ENCODE peak calls at places on chromosomes 11 and 22, in six cellular contexts. One of them, this sample, is unnamed.

GRCh38 chr22:46625113-46625842 is 5.1 kb downstream of the GRAMD4 start:
- DNase-seq in activated naive CD8-positive, alpha-beta T cell treated with anti-CD3 and anti-CD28 coated beads, Interleukin-2, amount 50 U/mL, for 24 hours: no peak
- DNase-seq in stimulated activated CD4-positive, alpha-beta T cell treated with anti-CD3 and anti-CD28 coated beads, TNF-alpha, amount 100 ng/mL, for 4 hours: no peak
- DNase-seq in LHCN-M2: no peak
- DNase-seq in lung: no peak
- DNase-seq in sigmoid colon: peak; percentile 59
- DNase-seq in this sample: no peak

GRCh38 chr11:47616726-47617416 is 22.7 kb upstream of the C1QTNF4 start:
- DNase-seq in stimulated activated CD4-positive, alpha-beta T cell treated with anti-CD3 and anti-CD28 coated beads, TNF-alpha, amount 100 ng/mL, for 4 hours: no peak
- DNase-seq in sigmoid colon: peak; percentile 71
- DNase-seq in lung: peak; percentile 35
- DNase-seq in activated naive CD8-positive, alpha-beta T cell treated with anti-CD3 and anti-CD28 coated beads, Interleukin-2, amount 50 U/mL, for 24 hours: no peak
- DNase-seq in LHCN-M2: peak; percentile 76
- DNase-seq in this sample: no peak

GRCh38 chr11:122692444-122692843 is 36.9 kb downstream of the UBASH3B start:
- DNase-seq in lung: no peak
- DNase-seq in stimulated activated CD4-positive, alpha-beta T cell treated with anti-CD3 and anti-CD28 coated beads, TNF-alpha, amount 100 ng/mL, for 4 hours: no peak
- DNase-seq in LHCN-M2: no peak
- DNase-seq in sigmoid colon: no peak
- DNase-seq in activated naive CD8-positive, alpha-beta T cell treated with anti-CD3 and anti-CD28 coated beads, Interleukin-2, amount 50 U/mL, for 24 hours: no peak
- DNase-seq in this sample: no peak

GRCh38 chr22:50031189-50032091 is 18.9 kb upstream of the IL17REL start:
- DNase-seq in activated naive CD8-positive, alpha-beta T cell treated with anti-CD3 and anti-CD28 coated beads, Interleukin-2, amount 50 U/mL, for 24 hours: no peak
- DNase-seq in LHCN-M2: no peak
- DNase-seq in sigmoid colon: peak; percentile 62
- DNase-seq in lung: no peak
- DNase-seq in stimulated activated CD4-positive, alpha-beta T cell treated with anti-CD3 and anti-CD28 coated beads, TNF-alpha, amount 100 ng/mL, for 4 hours: no peak
- DNase-seq in this sample: peak; percentile 77

GRCh38 chr11:60925685-60926267 is 1.5 kb downstream of the TMEM132A start:
- DNase-seq in LHCN-M2: peak; percentile 29
- DNase-seq in sigmoid colon: no peak
- DNase-seq in stimulated activated CD4-positive, alpha-beta T cell treated with anti-CD3 and anti-CD28 coated beads, TNF-alpha, amount 100 ng/mL, for 4 hours: no peak
- DNase-seq in lung: no peak
- DNase-seq in activated naive CD8-positive, alpha-beta T cell treated with anti-CD3 and anti-CD28 coated beads, Interleukin-2, amount 50 U/mL, for 24 hours: no peak
- DNase-seq in this sample: peak; percentile 70

GRCh38 chr22:31618057-31618456 is 44.0 kb downstream of the PISD start:
- DNase-seq in sigmoid colon: no peak
- DNase-seq in stimulated activated CD4-positive, alpha-beta T cell treated with anti-CD3 and anti-CD28 coated beads, TNF-alpha, amount 100 ng/mL, for 4 hours: no peak
- DNase-seq in lung: no peak
- DNase-seq in activated naive CD8-positive, alpha-beta T cell treated with anti-CD3 and anti-CD28 coated beads, Interleukin-2, amount 50 U/mL, for 24 hours: no peak
- DNase-seq in LHCN-M2: no peak
- DNase-seq in this sample: no peak

GRCh38 chr11:557328-558132 is 3.0 kb downstream of the LMNTD2 start:
- DNase-seq in stimulated activated CD4-positive, alpha-beta T cell treated with anti-CD3 and anti-CD28 coated beads, TNF-alpha, amount 100 ng/mL, for 4 hours: no peak
- DNase-seq in sigmoid colon: no peak
- DNase-seq in LHCN-M2: no peak
- DNase-seq in activated naive CD8-positive, alpha-beta T cell treated with anti-CD3 and anti-CD28 coated beads, Interleukin-2, amount 50 U/mL, for 24 hours: no peak
- DNase-seq in lung: no peak
- DNase-seq in this sample: no peak

GRCh38 chr11:9664276-9665171 is 647 bp downstream of the SWAP70 start:
- DNase-seq in lung: peak; percentile 52
- DNase-seq in stimulated activated CD4-positive, alpha-beta T cell treated with anti-CD3 and anti-CD28 coated beads, TNF-alpha, amount 100 ng/mL, for 4 hours: no peak
- DNase-seq in sigmoid colon: peak; percentile 65
- DNase-seq in activated naive CD8-positive, alpha-beta T cell treated with anti-CD3 and anti-CD28 coated beads, Interleukin-2, amount 50 U/mL, for 24 hours: peak; percentile 20
- DNase-seq in LHCN-M2: peak; percentile 55
- DNase-seq in this sample: peak; percentile 95

GRCh38 chr11:117010808-117011540 is 87.3 kb downstream of the SIK3 start:
- DNase-seq in sigmoid colon: no peak
- DNase-seq in lung: no peak
- DNase-seq in activated naive CD8-positive, alpha-beta T cell treated with anti-CD3 and anti-CD28 coated beads, Interleukin-2, amount 50 U/mL, for 24 hours: no peak
- DNase-seq in stimulated activated CD4-positive, alpha-beta T cell treated with anti-CD3 and anti-CD28 coated beads, TNF-alpha, amount 100 ng/mL, for 4 hours: no peak
- DNase-seq in LHCN-M2: peak; percentile 96
- DNase-seq in this sample: no peak

GRCh38 chr22:37233751-37234631 is 10.1 kb downstream of the RAC2 start:
- DNase-seq in LHCN-M2: no peak
- DNase-seq in activated naive CD8-positive, alpha-beta T cell treated with anti-CD3 and anti-CD28 coated beads, Interleukin-2, amount 50 U/mL, for 24 hours: no peak
- DNase-seq in sigmoid colon: no peak
- DNase-seq in lung: no peak
- DNase-seq in stimulated activated CD4-positive, alpha-beta T cell treated with anti-CD3 and anti-CD28 coated beads, TNF-alpha, amount 100 ng/mL, for 4 hours: no peak
- DNase-seq in this sample: peak; percentile 79

GRCh38 chr22:44309137-44309536 is 3.6 kb downstream of the SHISAL1 start:
- DNase-seq in LHCN-M2: peak; percentile 95
- DNase-seq in activated naive CD8-positive, alpha-beta T cell treated with anti-CD3 and anti-CD28 coated beads, Interleukin-2, amount 50 U/mL, for 24 hours: no peak
- DNase-seq in sigmoid colon: peak; percentile 84
- DNase-seq in lung: peak; percentile 42
- DNase-seq in stimulated activated CD4-positive, alpha-beta T cell treated with anti-CD3 and anti-CD28 coated beads, TNF-alpha, amount 100 ng/mL, for 4 hours: no peak
- DNase-seq in this sample: no peak

GRCh38 chr11:7501894-7502293 is 11.9 kb upstream of the PPFIBP2 start:
- DNase-seq in sigmoid colon: no peak
- DNase-seq in LHCN-M2: no peak
- DNase-seq in activated naive CD8-positive, alpha-beta T cell treated with anti-CD3 and anti-CD28 coated beads, Interleukin-2, amount 50 U/mL, for 24 hours: no peak
- DNase-seq in lung: no peak
- DNase-seq in stimulated activated CD4-positive, alpha-beta T cell treated with anti-CD3 and anti-CD28 coated beads, TNF-alpha, amount 100 ng/mL, for 4 hours: no peak
- DNase-seq in this sample: no peak

GRCh38 chr11:113906038-113906437 is 1.4 kb downstream of the HTR3B start:
- DNase-seq in activated naive CD8-positive, alpha-beta T cell treated with anti-CD3 and anti-CD28 coated beads, Interleukin-2, amount 50 U/mL, for 24 hours: no peak
- DNase-seq in lung: no peak
- DNase-seq in sigmoid colon: no peak
- DNase-seq in LHCN-M2: peak; percentile 34
- DNase-seq in stimulated activated CD4-positive, alpha-beta T cell treated with anti-CD3 and anti-CD28 coated beads, TNF-alpha, amount 100 ng/mL, for 4 hours: no peak
- DNase-seq in this sample: no peak

GRCh38 chr11:76013526-76013925 is 192.8 kb downstream of the WNT11 start:
- DNase-seq in activated naive CD8-positive, alpha-beta T cell treated with anti-CD3 and anti-CD28 coated beads, Interleukin-2, amount 50 U/mL, for 24 hours: no peak
- DNase-seq in stimulated activated CD4-positive, alpha-beta T cell treated with anti-CD3 and anti-CD28 coated beads, TNF-alpha, amount 100 ng/mL, for 4 hours: no peak
- DNase-seq in LHCN-M2: no peak
- DNase-seq in sigmoid colon: no peak
- DNase-seq in lung: no peak
- DNase-seq in this sample: no peak

GRCh38 chr11:27968461-27968860 is 139.5 kb downstream of the KIF18A start:
- DNase-seq in lung: no peak
- DNase-seq in activated naive CD8-positive, alpha-beta T cell treated with anti-CD3 and anti-CD28 coated beads, Interleukin-2, amount 50 U/mL, for 24 hours: no peak
- DNase-seq in stimulated activated CD4-positive, alpha-beta T cell treated with anti-CD3 and anti-CD28 coated beads, TNF-alpha, amount 100 ng/mL, for 4 hours: no peak
- DNase-seq in LHCN-M2: peak; percentile 38
- DNase-seq in sigmoid colon: no peak
- DNase-seq in this sample: no peak

GRCh38 chr11:129230006-129230405 is 37.9 kb upstream of the ARHGAP32 start:
- DNase-seq in sigmoid colon: no peak
- DNase-seq in stimulated activated CD4-positive, alpha-beta T cell treated with anti-CD3 and anti-CD28 coated beads, TNF-alpha, amount 100 ng/mL, for 4 hours: no peak
- DNase-seq in LHCN-M2: no peak
- DNase-seq in activated naive CD8-positive, alpha-beta T cell treated with anti-CD3 and anti-CD28 coated beads, Interleukin-2, amount 50 U/mL, for 24 hours: no peak
- DNase-seq in lung: no peak
- DNase-seq in this sample: no peak

GRCh38 chr11:96279421-96280290 is 63.3 kb downstream of the MAML2 start:
- DNase-seq in sigmoid colon: no peak
- DNase-seq in activated naive CD8-positive, alpha-beta T cell treated with anti-CD3 and anti-CD28 coated beads, Interleukin-2, amount 50 U/mL, for 24 hours: no peak
- DNase-seq in stimulated activated CD4-positive, alpha-beta T cell treated with anti-CD3 and anti-CD28 coated beads, TNF-alpha, amount 100 ng/mL, for 4 hours: no peak
- DNase-seq in lung: no peak
- DNase-seq in LHCN-M2: peak; percentile 60
- DNase-seq in this sample: no peak

GRCh38 chr22:47192651-47193437 is 430.4 kb downstream of the TBC1D22A start:
- DNase-seq in stimulated activated CD4-positive, alpha-beta T cell treated with anti-CD3 and anti-CD28 coated beads, TNF-alpha, amount 100 ng/mL, for 4 hours: no peak
- DNase-seq in activated naive CD8-positive, alpha-beta T cell treated with anti-CD3 and anti-CD28 coated beads, Interleukin-2, amount 50 U/mL, for 24 hours: peak; percentile 8
- DNase-seq in lung: no peak
- DNase-seq in LHCN-M2: no peak
- DNase-seq in sigmoid colon: peak; percentile 50
- DNase-seq in this sample: peak; percentile 75

GRCh38 chr11:15333407-15333806 is 218.7 kb downstream of the INSC start:
- DNase-seq in stimulated activated CD4-positive, alpha-beta T cell treated with anti-CD3 and anti-CD28 coated beads, TNF-alpha, amount 100 ng/mL, for 4 hours: no peak
- DNase-seq in activated naive CD8-positive, alpha-beta T cell treated with anti-CD3 and anti-CD28 coated beads, Interleukin-2, amount 50 U/mL, for 24 hours: no peak
- DNase-seq in LHCN-M2: no peak
- DNase-seq in sigmoid colon: no peak
- DNase-seq in lung: no peak
- DNase-seq in this sample: no peak

GRCh38 chr11:71305041-71305440 is 52.7 kb upstream of the SHANK2 start:
- DNase-seq in LHCN-M2: no peak
- DNase-seq in sigmoid colon: peak; percentile 17
- DNase-seq in activated naive CD8-positive, alpha-beta T cell treated with anti-CD3 and anti-CD28 coated beads, Interleukin-2, amount 50 U/mL, for 24 hours: no peak
- DNase-seq in lung: peak; percentile 6
- DNase-seq in stimulated activated CD4-positive, alpha-beta T cell treated with anti-CD3 and anti-CD28 coated beads, TNF-alpha, amount 100 ng/mL, for 4 hours: no peak
- DNase-seq in this sample: peak; percentile 12

GRCh38 chr11:43693731-43694130 is 13.2 kb downstream of the HSD17B12 start:
- DNase-seq in LHCN-M2: no peak
- DNase-seq in lung: no peak
- DNase-seq in activated naive CD8-positive, alpha-beta T cell treated with anti-CD3 and anti-CD28 coated beads, Interleukin-2, amount 50 U/mL, for 24 hours: no peak
- DNase-seq in stimulated activated CD4-positive, alpha-beta T cell treated with anti-CD3 and anti-CD28 coated beads, TNF-alpha, amount 100 ng/mL, for 4 hours: no peak
- DNase-seq in sigmoid colon: no peak
- DNase-seq in this sample: no peak

GRCh38 chr11:33598426-33599069 is 102.1 kb downstream of the C11orf91 start:
- DNase-seq in activated naive CD8-positive, alpha-beta T cell treated with anti-CD3 and anti-CD28 coated beads, Interleukin-2, amount 50 U/mL, for 24 hours: no peak
- DNase-seq in lung: no peak
- DNase-seq in stimulated activated CD4-positive, alpha-beta T cell treated with anti-CD3 and anti-CD28 coated beads, TNF-alpha, amount 100 ng/mL, for 4 hours: no peak
- DNase-seq in LHCN-M2: no peak
- DNase-seq in sigmoid colon: no peak
- DNase-seq in this sample: no peak

This sample was measured in spleen.